ENCODE peak calls at places on chromosomes 12 and 14, in five cellular contexts. G is ELR; Z is RKO; P is activated CD8-positive, alpha-beta memory T cell treated with anti-CD3 and anti-CD28 coated beads for 4 hours; T is Right ventricle myocardium inferior. X is an unnamed sample.

GRCh38 chr12:52204095-52204930 is 12.5 kb upstream of the KRT80 start:
- DNase-seq in G (peak; percentile 85), T (no peak), P (no peak), Z (no peak), X (no peak)

GRCh38 chr12:88127099-88127498 is 14.8 kb downstream of the CEP290 start:
- DNase-seq in Z (no peak), P (no peak), T (no peak), G (no peak), X (no peak)

GRCh38 chr12:112190626-112191025 is 65.3 kb downstream of the TRAFD1 start:
- DNase-seq in Z (no peak), P (no peak), T (no peak), G (no peak), X (no peak)

GRCh38 chr12:8628731-8629130 is 16.1 kb upstream of the AICDA start:
- DNase-seq in T (no peak), G (no peak), P (no peak), Z (no peak), X (no peak)

GRCh38 chr14:52888839-52889838 is 61.7 kb downstream of the FERMT2 start:
- DNase-seq in Z (no peak), P (no peak), G (no peak), T (no peak), X (no peak)

GRCh38 chr14:34324363-34324795 is 137.7 kb downstream of the SPTSSA start:
- DNase-seq in G (peak; percentile 64), Z (peak; percentile 64), P (no peak), T (no peak), X (peak; percentile 23)

GRCh38 chr12:94596596-94596995 is 53.8 kb downstream of the TMCC3 start:
- DNase-seq in P (no peak), G (peak; percentile 14), T (no peak), Z (no peak), X (no peak)

GRCh38 chr12:42382013-42382696 is 56.2 kb downstream of the PPHLN1 start:
- DNase-seq in T (no peak), G (no peak), P (no peak), Z (no peak), X (no peak)

GRCh38 chr12:51593539-51593938 is 2.5 kb downstream of the SCN8A start:
- DNase-seq in P (no peak), T (no peak), Z (peak; percentile 64), G (peak; percentile 57), X (peak; percentile 31)

GRCh38 chr12:8483081-8483479 is 27.3 kb downstream of the CLEC6A start:
- DNase-seq in Z (no peak), G (no peak), T (no peak), P (no peak), X (no peak)

GRCh38 chr14:71408362-71409035 is 501.2 kb downstream of the PCNX1 start:
- DNase-seq in P (no peak), Z (no peak), G (no peak), T (no peak), X (no peak)

GRCh38 chr12:102475355-102475754 is 5.0 kb downstream of the IGF1 start:
- DNase-seq in G (no peak), T (no peak), Z (no peak), P (no peak), X (no peak)

GRCh38 chr12:76444408-76444984 is 96.3 kb upstream of the BBS10 start:
- DNase-seq in T (no peak), Z (no peak), P (no peak), G (peak; percentile 15), X (no peak)

GRCh38 chr12:132279184-132279889 is 50.1 kb downstream of the GALNT9 start:
- DNase-seq in T (peak; percentile 80), P (no peak), Z (peak; percentile 19), G (no peak), X (no peak)

GRCh38 chr14:69069020-69069421 is 83.9 kb downstream of the DCAF5 start:
- DNase-seq in Z (peak; percentile 43), P (no peak), T (no peak), G (peak; percentile 47), X (no peak)

GRCh38 chr12:127594351-127594970 is 672.5 kb upstream of the TMEM132C start:
- DNase-seq in Z (no peak), G (no peak), P (no peak), T (no peak), X (peak; percentile 92)

GRCh38 chr12:77766224-77766623 is 64.5 kb upstream of the NAV3 start:
- DNase-seq in T (no peak), Z (no peak), G (no peak), P (no peak), X (no peak)

GRCh38 chr12:55797068-55797467 is 20.5 kb downstream of the SARNP start:
- DNase-seq in G (peak; percentile 63), T (no peak), Z (peak; percentile 38), P (no peak), X (no peak)

GRCh38 chr12:52234226-52234810 is 1.3 kb downstream of the KRT7 start:
- DNase-seq in Z (no peak), G (no peak), T (no peak), P (no peak), X (no peak)

GRCh38 chr12:89183985-89184435 is 168.3 kb downstream of the DUSP6 start:
- DNase-seq in Z (no peak), G (peak; percentile 44), P (no peak), T (peak; percentile 54), X (no peak)

GRCh38 chr12:86551146-86551571 is 295.0 kb upstream of the MGAT4C start:
- DNase-seq in T (peak; percentile 62), G (no peak), P (no peak), Z (no peak), X (peak; percentile 25)

GRCh38 chr12:122517877-122518276 is 8.9 kb downstream of the RSRC2 start:
- DNase-seq in Z (peak; percentile 66), G (peak; percentile 96), T (no peak), P (no peak), X (no peak)

GRCh38 chr12:47591795-47592194 is 114.0 kb downstream of the RPAP3 start:
- DNase-seq in T (no peak), Z (no peak), P (no peak), G (no peak), X (peak; percentile 42)

GRCh38 chr14:68965261-68965761 is 13.8 kb downstream of the ACTN1 start:
- DNase-seq in Z (no peak), T (no peak), P (no peak), G (no peak), X (no peak)

GRCh38 chr14:100800041-100800440 is 25.9 kb upstream of the MEG3 start:
- DNase-seq in P (no peak), Z (no peak), G (no peak), T (no peak), X (no peak)

GRCh38 chr12:131096681-131097181 is 143.0 kb downstream of the ADGRD1 start:
- DNase-seq in Z (no peak), P (no peak), T (peak; percentile 58), G (no peak), X (no peak)

GRCh38 chr14:85532981-85533820 is 3.3 kb downstream of the FLRT2 start:
- DNase-seq in G (peak; percentile 86), Z (no peak), T (peak; percentile 69), P (no peak), X (peak; percentile 88)

GRCh38 chr12:2364566-2365165 is 311.9 kb downstream of the CACNA1C start:
- DNase-seq in Z (no peak), G (no peak), P (no peak), T (no peak), X (peak; percentile 65)

GRCh38 chr12:104281636-104282035 is 21.9 kb upstream of the EID3 start:
- DNase-seq in P (no peak), Z (no peak), T (no peak), G (peak; percentile 64), X (no peak)

GRCh38 chr12:45730842-45731336 is 1.4 kb downstream of the ARID2 start:
- DNase-seq in P (no peak), G (no peak), Z (peak; percentile 66), T (no peak), X (no peak)

GRCh38 chr14:102095231-102095870 is 8.5 kb upstream of the HSP90AA1 start:
- DNase-seq in Z (peak; percentile 70), P (no peak), G (peak; percentile 77), T (no peak), X (no peak)

GRCh38 chr14:68470361-68470760 is 322.5 kb downstream of the ZFP36L1 start:
- DNase-seq in T (no peak), Z (no peak), G (peak; percentile 36), P (no peak), X (no peak)

GRCh38 chr12:116102019-116102418 is 175.5 kb downstream of the MED13L start:
- DNase-seq in P (no peak), T (no peak), Z (no peak), G (no peak), X (no peak)

GRCh38 chr14:99818503-99819036 is 25.4 kb downstream of the EML1 start:
- DNase-seq in Z (no peak), T (no peak), G (peak; percentile 38), P (no peak), X (no peak)

GRCh38 chr14:21090194-21090939 is 8.1 kb downstream of the ZNF219 start:
- DNase-seq in T (no peak), P (no peak), G (peak; percentile 20), Z (no peak), X (peak; percentile 80)

GRCh38 chr12:113196996-113197395 is 11.5 kb downstream of the RITA1 start:
- DNase-seq in T (peak; percentile 75), Z (peak; percentile 86), G (peak; percentile 87), P (no peak), X (peak; percentile 72)

GRCh38 chr14:79557309-79557708 is 654.0 kb downstream of the DIO2 start:
- DNase-seq in Z (no peak), T (no peak), G (no peak), P (no peak), X (no peak)

GRCh38 chr12:128573907-128574306 is 249.9 kb downstream of the SLC15A4 start:
- DNase-seq in T (no peak), P (no peak), G (no peak), Z (no peak), X (no peak)

GRCh38 chr14:84197704-84198103 is 1332.2 kb upstream of the FLRT2 start:
- DNase-seq in T (no peak), Z (no peak), G (no peak), P (no peak), X (no peak)

GRCh38 chr12:12902036-12902435 is 10.7 kb downstream of the GPRC5A start:
- DNase-seq in P (no peak), G (peak; percentile 78), Z (no peak), T (no peak), X (no peak)